ENCODE peak calls at places on chromosomes 11 and 22, in seven cellular contexts. T is neuronal stem cell, F is mesenchymal stem cell, J is H9, R is IMR-90, E is mesendoderm, B is H1. P is an unnamed sample.
A peak's percentile ranks its signal among the peaks of the same experiment; 100 is the strongest.

GRCh38 chr11:44623716-44624491 is 58.4 kb downstream of the CD82 start:
- DNase-seq in T (no peak), F (no peak), J (peak; percentile 20), R (peak; percentile 43), E (no peak), B (no peak), P (peak; percentile 3)

GRCh38 chr22:26957176-26957575 is 299.8 kb downstream of the MIAT start:
- DNase-seq in T (no peak), F (no peak), J (no peak), R (no peak), E (no peak), B (no peak), P (no peak)

GRCh38 chr22:42229455-42230149 is 40.9 kb downstream of the TCF20 start:
- DNase-seq in T (no peak), F (no peak), J (no peak), R (peak; percentile 54), E (no peak), B (no peak), P (no peak)

GRCh38 chr22:48259991-48260670 is 1497.7 kb downstream of the TBC1D22A start:
- DNase-seq in T (no peak), F (no peak), J (no peak), R (no peak), E (no peak), B (no peak), P (no peak)

GRCh38 chr11:23280088-23280487 is 419.8 kb upstream of the CCDC179 start:
- DNase-seq in T (no peak), F (peak; percentile 68), J (no peak), R (peak; percentile 76), E (no peak), B (no peak), P (peak; percentile 8)

GRCh38 chr11:78583889-78584288 is 9.2 kb upstream of the NARS2 start:
- DNase-seq in T (no peak), F (no peak), J (no peak), R (no peak), E (no peak), B (no peak), P (no peak)

GRCh38 chr11:6413791-6414231 is 5.1 kb downstream of the APBB1 start:
- DNase-seq in T (no peak), F (no peak), J (no peak), R (no peak), E (no peak), B (no peak), P (no peak)

GRCh38 chr22:50068096-50068495 is 10.0 kb upstream of the TTLL8 start:
- DNase-seq in T (no peak), F (no peak), J (no peak), R (no peak), E (no peak), B (no peak), P (no peak)

GRCh38 chr22:25146906-25147754 is 52.5 kb upstream of the CRYBB3 start:
- DNase-seq in T (no peak), F (no peak), J (no peak), R (no peak), E (no peak), B (no peak), P (no peak)

GRCh38 chr11:33158596-33158995 is 2.7 kb downstream of the CSTF3 start:
- DNase-seq in T (no peak), F (no peak), J (no peak), R (no peak), E (peak; percentile 66), B (no peak), P (no peak)

GRCh38 chr22:19109198-19110063 is 12.8 kb downstream of the DGCR2 start:
- DNase-seq in T (no peak), F (peak; percentile 74), J (no peak), R (peak; percentile 64), E (no peak), B (no peak), P (peak; percentile 73)

GRCh38 chr11:1892116-1892515 is 421 bp upstream of the PRR33 start:
- DNase-seq in T (no peak), F (no peak), J (no peak), R (no peak), E (no peak), B (no peak), P (no peak)

GRCh38 chr22:40258463-40259046 is 80.8 kb downstream of the TNRC6B start:
- DNase-seq in T (no peak), F (peak; percentile 50), J (no peak), R (peak; percentile 40), E (no peak), B (no peak), P (peak; percentile 13)

GRCh38 chr11:77259681-77260080 is 41.8 kb downstream of the GDPD4 start:
- DNase-seq in T (no peak), F (no peak), J (no peak), R (peak; percentile 68), E (no peak), B (no peak), P (no peak)

GRCh38 chr11:10322401-10322800 is 17.5 kb downstream of the ADM start:
- DNase-seq in T (no peak), F (no peak), J (no peak), R (no peak), E (no peak), B (no peak), P (no peak)

GRCh38 chr11:5624489-5625278 is at the start of gene TRIM34:
- DNase-seq in T (peak; percentile 11), F (peak; percentile 85), J (peak; percentile 67), R (peak; percentile 62), E (peak; percentile 51), B (no peak), P (peak; percentile 22)

GRCh38 chr11:15157181-15157580 is 42.5 kb downstream of the INSC start:
- DNase-seq in T (no peak), F (peak; percentile 93), J (no peak), R (peak; percentile 93), E (no peak), B (no peak), P (peak; percentile 20)

GRCh38 chr11:128040603-128041002 is 546.8 kb downstream of the ETS1 start:
- DNase-seq in T (no peak), F (peak; percentile 24), J (no peak), R (no peak), E (no peak), B (no peak), P (peak; percentile 83)

GRCh38 chr22:37999640-38000272 is 15.4 kb upstream of the SOX10 start:
- DNase-seq in T (no peak), F (peak; percentile 61), J (no peak), R (peak; percentile 61), E (peak; percentile 33), B (no peak), P (peak; percentile 47)

GRCh38 chr22:38097557-38098409 is 12.7 kb downstream of the BAIAP2L2 start:
- DNase-seq in T (peak; percentile 73), F (peak; percentile 35), J (peak; percentile 93), R (peak; percentile 12), E (peak; percentile 94), B (no peak), P (no peak)

GRCh38 chr11:122334546-122335375 is 218.7 kb upstream of the BLID start:
- DNase-seq in T (no peak), F (no peak), J (no peak), R (peak; percentile 62), E (no peak), B (no peak), P (no peak)

GRCh38 chr11:134682577-134682976 is 270.5 kb upstream of the B3GAT1 start:
- DNase-seq in T (no peak), F (no peak), J (no peak), R (no peak), E (no peak), B (no peak), P (no peak)

GRCh38 chr11:134685981-134686380 is 273.9 kb upstream of the B3GAT1 start:
- DNase-seq in T (no peak), F (no peak), J (no peak), R (no peak), E (peak; percentile 31), B (no peak), P (no peak)

GRCh38 chr11:134686418-134686817 is 274.4 kb upstream of the B3GAT1 start:
- DNase-seq in T (peak; percentile 12), F (no peak), J (no peak), R (no peak), E (peak; percentile 47), B (no peak), P (no peak)

GRCh38 chr11:134684576-134684975 is 272.5 kb upstream of the B3GAT1 start:
- DNase-seq in T (no peak), F (no peak), J (no peak), R (no peak), E (no peak), B (no peak), P (no peak)

GRCh38 chr11:134683860-134684259 is 271.8 kb upstream of the B3GAT1 start:
- DNase-seq in T (no peak), F (no peak), J (no peak), R (no peak), E (no peak), B (no peak), P (no peak)
- H3K23ac ChIP-seq in T (no peak overlapping the region), F (no peak overlapping the region), J (no peak overlapping the region), R (no peak overlapping the region), E (no peak overlapping the region), B (no peak overlapping the region), P (no peak overlapping the region)

GRCh38 chr11:7540830-7541555 is 27.2 kb downstream of the PPFIBP2 start:
- DNase-seq in T (no peak), F (no peak), J (no peak), R (no peak), E (peak; percentile 42), B (no peak), P (peak; percentile 88)
- H2BK5ac ChIP-seq in T (no peak overlapping the region), F (no peak overlapping the region), J (no peak overlapping the region), R (no peak overlapping the region), E (no peak overlapping the region), B (no peak overlapping the region), P (no peak overlapping the region)

GRCh38 chr11:134573857-134574256 is 161.8 kb upstream of the B3GAT1 start:
- DNase-seq in T (no peak), F (no peak), J (no peak), R (no peak), E (no peak), B (no peak), P (no peak)
- H3K18ac ChIP-seq in T (peak overlapping the region; percentile 23), F (no peak overlapping the region), J (no peak overlapping the region), R (no peak overlapping the region), E (no peak overlapping the region), B (no peak overlapping the region), P (no peak overlapping the region)

GRCh38 chr11:130062030-130062429 is 7.7 kb upstream of the APLP2 start:
- DNase-seq in T (no peak), F (no peak), J (no peak), R (no peak), E (no peak), B (no peak), P (no peak)
- H3K23ac ChIP-seq in T (no peak overlapping the region), F (no peak overlapping the region), J (no peak overlapping the region), R (no peak overlapping the region), E (no peak overlapping the region), B (no peak overlapping the region), P (no peak overlapping the region)